ENCODE peak calls at places on chromosomes 5 and 9, in four cellular contexts. One of them, this sample, is unnamed. For H3K36me3, the result is how much of the 10 kb centered on the place peaks cover.

GRCh38 chr5:19920761-19921160 is 67.2 kb downstream of the CDH18 start:
- DNase-seq in cardiac muscle cell: peak
- DNase-seq in neural progenitor cell: no peak
- DNase-seq in transverse colon: no peak
- DNase-seq in this sample: no peak

GRCh38 chr9:94867281-94867841 is 140.9 kb downstream of the AOPEP start:
- DNase-seq in cardiac muscle cell: peak
- DNase-seq in neural progenitor cell: peak
- DNase-seq in transverse colon: peak
- DNase-seq in this sample: no peak

GRCh38 chr5:51573835-51574234 is 190.6 kb downstream of the ISL1 start:
- DNase-seq in cardiac muscle cell: no peak
- DNase-seq in neural progenitor cell: peak
- DNase-seq in transverse colon: no peak
- DNase-seq in this sample: no peak

GRCh38 chr5:66197764-66198405 is 53.8 kb downstream of the SREK1 start:
- DNase-seq in cardiac muscle cell: no peak
- DNase-seq in neural progenitor cell: no peak
- DNase-seq in transverse colon: no peak
- DNase-seq in this sample: no peak

GRCh38 chr9:89497978-89498844 is at the start of gene SEMA4D:
- DNase-seq in cardiac muscle cell: peak
- DNase-seq in neural progenitor cell: peak
- DNase-seq in transverse colon: peak
- DNase-seq in this sample: no peak

GRCh38 chr5:191949-192690 is 825 bp downstream of the LRRC14B start:
- DNase-seq in cardiac muscle cell: no peak
- DNase-seq in neural progenitor cell: no peak
- DNase-seq in transverse colon: no peak
- DNase-seq in this sample: no peak

GRCh38 chr5:170522211-170523128 is 18.6 kb downstream of the KCNIP1 start:
- DNase-seq in cardiac muscle cell: no peak
- DNase-seq in neural progenitor cell: no peak
- DNase-seq in transverse colon: no peak
- DNase-seq in this sample: peak

GRCh38 chr5:32388429-32389111 is 56.0 kb downstream of the ZFR start:
- DNase-seq in cardiac muscle cell: peak
- DNase-seq in neural progenitor cell: no peak
- DNase-seq in transverse colon: no peak
- DNase-seq in this sample: peak

GRCh38 chr9:108463927-108464606 is 391.7 kb downstream of the ACTL7B start:
- DNase-seq in cardiac muscle cell: peak
- DNase-seq in neural progenitor cell: no peak
- DNase-seq in transverse colon: peak
- DNase-seq in this sample: no peak

GRCh38 chr9:106893088-106893487 is 30.1 kb downstream of the ZNF462 start:
- DNase-seq in cardiac muscle cell: peak
- DNase-seq in neural progenitor cell: no peak
- DNase-seq in transverse colon: no peak
- DNase-seq in this sample: no peak

GRCh38 chr9:13673348-13673747 is 393.9 kb upstream of the MPDZ start:
- DNase-seq in cardiac muscle cell: no peak
- DNase-seq in neural progenitor cell: no peak
- DNase-seq in transverse colon: no peak
- DNase-seq in this sample: no peak

GRCh38 chr5:66565878-66566277 is 30.3 kb upstream of the MAST4 start:
- DNase-seq in cardiac muscle cell: no peak
- DNase-seq in neural progenitor cell: no peak
- DNase-seq in transverse colon: no peak
- DNase-seq in this sample: no peak

GRCh38 chr5:109788596-109788995 is 98.9 kb downstream of the MAN2A1 start:
- DNase-seq in cardiac muscle cell: no peak
- DNase-seq in neural progenitor cell: no peak
- DNase-seq in transverse colon: no peak
- DNase-seq in this sample: no peak

GRCh38 chr9:23638837-23639426 is 187.1 kb downstream of the ELAVL2 start:
- DNase-seq in cardiac muscle cell: no peak
- DNase-seq in neural progenitor cell: no peak
- DNase-seq in transverse colon: no peak
- DNase-seq in this sample: no peak

GRCh38 chr5:10328323-10328722 is 20.6 kb upstream of the CMBL start:
- DNase-seq in cardiac muscle cell: no peak
- DNase-seq in neural progenitor cell: no peak
- DNase-seq in transverse colon: no peak
- DNase-seq in this sample: no peak

GRCh38 chr5:10317825-10318682 is 10.4 kb upstream of the CMBL start:
- DNase-seq in cardiac muscle cell: no peak
- DNase-seq in neural progenitor cell: no peak
- DNase-seq in transverse colon: no peak
- DNase-seq in this sample: no peak

GRCh38 chr5:52457808-52458207 is 329.9 kb upstream of the ITGA1 start:
- DNase-seq in cardiac muscle cell: no peak
- DNase-seq in neural progenitor cell: peak
- DNase-seq in transverse colon: no peak
- DNase-seq in this sample: no peak

GRCh38 chr9:124352616-124353015 is 62.6 kb downstream of the PSMB7 start:
- DNase-seq in cardiac muscle cell: no peak
- DNase-seq in neural progenitor cell: no peak
- DNase-seq in transverse colon: no peak
- DNase-seq in this sample: no peak

GRCh38 chr5:143721960-143722359 is 90.0 kb upstream of the HMHB1 start:
- DNase-seq in cardiac muscle cell: no peak
- DNase-seq in neural progenitor cell: no peak
- DNase-seq in transverse colon: no peak
- DNase-seq in this sample: no peak

GRCh38 chr9:121626012-121626411 is 25.4 kb upstream of the DAB2IP start:
- DNase-seq in cardiac muscle cell: no peak
- DNase-seq in neural progenitor cell: no peak
- DNase-seq in transverse colon: no peak
- DNase-seq in this sample: no peak

GRCh38 chr5:73282383-73282782 is 109.4 kb downstream of the TMEM174 start:
- DNase-seq in cardiac muscle cell: no peak
- DNase-seq in neural progenitor cell: no peak
- DNase-seq in transverse colon: no peak
- DNase-seq in this sample: no peak

GRCh38 chr9:125431741-125432271 is 170.2 kb downstream of the GAPVD1 start:
- DNase-seq in cardiac muscle cell: no peak
- DNase-seq in neural progenitor cell: no peak
- DNase-seq in transverse colon: no peak
- DNase-seq in this sample: no peak

GRCh38 chr9:137021979-137022619 is 5.9 kb downstream of the ABCA2 start:
- DNase-seq in cardiac muscle cell: peak
- DNase-seq in neural progenitor cell: peak
- DNase-seq in transverse colon: peak
- DNase-seq in this sample: no peak

GRCh38 chr9:114454652-114455051 is 50.6 kb downstream of the WHRN start:
- DNase-seq in cardiac muscle cell: no peak
- DNase-seq in neural progenitor cell: no peak
- DNase-seq in transverse colon: no peak
- DNase-seq in this sample: no peak

GRCh38 chr5:149140197-149141002 is 893 bp upstream of the ABLIM3 start:
- DNase-seq in cardiac muscle cell: no peak
- DNase-seq in neural progenitor cell: no peak
- DNase-seq in transverse colon: no peak
- DNase-seq in this sample: no peak
- H3K4me3 ChIP-seq in cardiac muscle cell: no peak
- H3K4me3 ChIP-seq in neural progenitor cell: no peak
- H3K4me3 ChIP-seq in transverse colon: no peak
- H3K4me3 ChIP-seq in this sample: no peak

GRCh38 chr5:84382363-84383295 is 2.1 kb downstream of the EDIL3 start:
- DNase-seq in cardiac muscle cell: peak
- DNase-seq in neural progenitor cell: peak
- DNase-seq in transverse colon: peak
- DNase-seq in this sample: no peak
- TF ChIP-seq CTCF in cardiac muscle cell: no peak
- TF ChIP-seq CTCF in neural progenitor cell: no peak
- TF ChIP-seq CTCF in transverse colon: no peak
- TF ChIP-seq CTCF in this sample: no peak

DNA sequence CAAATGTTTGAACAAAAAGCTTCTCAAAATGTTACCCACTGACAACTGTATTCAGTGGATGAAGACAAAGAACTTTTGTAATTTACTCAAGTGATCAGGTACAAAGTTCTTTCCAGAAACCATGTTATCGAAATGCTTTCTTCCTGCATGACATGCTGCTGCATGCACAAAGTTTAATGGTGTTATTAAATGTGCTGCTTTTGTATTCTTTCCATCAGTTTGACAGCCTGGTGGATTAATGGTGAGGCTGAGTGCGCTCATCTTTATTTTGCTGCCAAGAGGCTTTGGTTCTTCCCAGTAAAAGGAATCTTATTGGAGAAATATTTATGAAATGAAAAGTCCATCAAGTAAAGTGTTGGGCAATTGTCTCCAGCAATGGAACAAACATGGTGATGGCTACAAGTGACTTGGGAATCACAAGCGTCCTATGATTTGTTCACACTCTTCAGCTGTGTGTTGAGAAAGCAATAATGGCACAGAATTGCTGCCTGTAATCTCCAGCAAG is 153.3 kb downstream of the HSD17B3 start:
- DNase-seq in cardiac muscle cell: peak
- DNase-seq in neural progenitor cell: no peak
- DNase-seq in transverse colon: no peak
- DNase-seq in this sample: no peak
- H3K36me3 ChIP-seq in cardiac muscle cell: under half
- H3K36me3 ChIP-seq in neural progenitor cell: under half
- H3K36me3 ChIP-seq in transverse colon: under half
- H3K36me3 ChIP-seq in this sample: under half

GRCh38 chr5:124514966-124515365 is 231.5 kb downstream of the ZNF608 start:
- DNase-seq in cardiac muscle cell: no peak
- DNase-seq in neural progenitor cell: no peak
- DNase-seq in transverse colon: no peak
- DNase-seq in this sample: no peak

GRCh38 chr5:124515494-124516222 is 230.8 kb downstream of the ZNF608 start:
- DNase-seq in cardiac muscle cell: peak
- DNase-seq in neural progenitor cell: no peak
- DNase-seq in transverse colon: no peak
- DNase-seq in this sample: no peak

GRCh38 chr5:124516567-124516966 is 229.9 kb downstream of the ZNF608 start:
- DNase-seq in cardiac muscle cell: no peak
- DNase-seq in neural progenitor cell: no peak
- DNase-seq in transverse colon: no peak
- DNase-seq in this sample: no peak

GRCh38 chr5:124521461-124522230 is 224.8 kb downstream of the ZNF608 start:
- DNase-seq in cardiac muscle cell: no peak
- DNase-seq in neural progenitor cell: no peak
- DNase-seq in transverse colon: no peak
- DNase-seq in this sample: no peak

DNA sequence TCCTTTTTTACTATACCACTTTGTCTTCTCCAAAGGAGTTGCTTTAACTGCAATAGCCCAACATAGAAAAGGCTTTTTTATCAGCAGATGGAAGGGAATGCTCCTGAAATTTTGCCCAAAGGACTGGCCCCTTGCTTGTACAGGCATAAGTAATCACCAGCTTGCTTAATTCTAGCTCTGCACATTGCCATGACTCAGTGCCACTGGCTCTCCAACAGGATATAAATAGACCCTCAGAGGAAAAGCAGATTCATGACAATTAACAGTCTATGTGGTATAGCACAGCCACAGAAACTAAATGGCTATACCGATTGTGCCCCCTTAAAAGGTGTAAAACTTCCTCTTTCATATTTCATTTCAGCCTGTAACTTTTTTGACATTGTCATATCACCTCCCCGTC is 227.0 kb downstream of the ZNF608 start:
- DNase-seq in cardiac muscle cell: peak
- DNase-seq in neural progenitor cell: no peak
- DNase-seq in transverse colon: no peak
- DNase-seq in this sample: peak
- H3K4me3 ChIP-seq in cardiac muscle cell: no peak
- H3K4me3 ChIP-seq in neural progenitor cell: no peak
- H3K4me3 ChIP-seq in transverse colon: no peak
- H3K4me3 ChIP-seq in this sample: no peak

GRCh38 chr5:142654578-142655042 is 31.3 kb downstream of the FGF1 start:
- DNase-seq in cardiac muscle cell: no peak
- DNase-seq in neural progenitor cell: no peak
- DNase-seq in transverse colon: no peak
- DNase-seq in this sample: no peak
- TF ChIP-seq CTCF in cardiac muscle cell: no peak
- TF ChIP-seq CTCF in neural progenitor cell: no peak
- TF ChIP-seq CTCF in transverse colon: no peak
- TF ChIP-seq CTCF in this sample: peak

DNA sequence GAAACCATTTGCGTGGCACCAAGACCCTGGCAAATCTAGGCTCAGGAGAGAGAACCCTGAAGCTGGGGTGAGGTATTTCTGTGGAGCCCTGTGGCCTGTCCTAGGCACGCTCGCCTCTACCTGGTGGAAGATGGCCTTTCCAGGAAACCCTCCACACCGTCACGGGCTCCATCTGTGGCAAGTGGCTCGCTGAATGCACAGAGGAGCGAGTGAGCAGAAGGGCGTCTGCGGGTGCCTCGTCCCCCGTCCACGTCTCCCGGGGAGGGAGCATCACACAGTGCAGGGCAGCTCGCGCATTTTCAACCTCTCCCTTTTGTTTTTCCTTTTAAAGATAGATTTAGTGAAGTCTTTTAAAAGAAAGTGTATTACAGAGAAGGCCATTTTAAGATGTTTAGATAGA is 25.3 kb upstream of the RASGEF1C start:
- DNase-seq in cardiac muscle cell: no peak
- DNase-seq in neural progenitor cell: no peak
- DNase-seq in transverse colon: no peak
- DNase-seq in this sample: no peak
- H3K36me3 ChIP-seq in cardiac muscle cell: under half
- H3K36me3 ChIP-seq in neural progenitor cell: under half
- H3K36me3 ChIP-seq in transverse colon: under half
- H3K36me3 ChIP-seq in this sample: under half

This sample was measured in BJ.